ENCODE peak calls at places on chromosome 20, in seven cellular contexts. One of them, this sample, is unnamed.

GRCh38 chr20:21719592-21720214 is 14.2 kb downstream of the PAX1 start:
- DNase-seq in IMR-90: peak
- DNase-seq in H9: no peak
- DNase-seq in mesendoderm: no peak
- DNase-seq in neuronal stem cell: no peak
- DNase-seq in H1: no peak
- DNase-seq in trophoblast cell: peak
- DNase-seq in this sample: peak

GRCh38 chr20:62739581-62740285 is 31.1 kb downstream of the NTSR1 start:
- DNase-seq in IMR-90: no peak
- DNase-seq in H9: no peak
- DNase-seq in mesendoderm: no peak
- DNase-seq in neuronal stem cell: no peak
- DNase-seq in H1: no peak
- DNase-seq in trophoblast cell: no peak
- DNase-seq in this sample: no peak

GRCh38 chr20:32534661-32535240 is 50.4 kb downstream of the NOL4L start:
- DNase-seq in IMR-90: no peak
- DNase-seq in H9: peak
- DNase-seq in mesendoderm: peak
- DNase-seq in neuronal stem cell: no peak
- DNase-seq in H1: no peak
- DNase-seq in trophoblast cell: no peak
- DNase-seq in this sample: no peak

GRCh38 chr20:63328026-63328700 is 33.0 kb downstream of the CHRNA4 start:
- DNase-seq in IMR-90: no peak
- DNase-seq in H9: no peak
- DNase-seq in mesendoderm: no peak
- DNase-seq in neuronal stem cell: no peak
- DNase-seq in H1: no peak
- DNase-seq in trophoblast cell: no peak
- DNase-seq in this sample: no peak

GRCh38 chr20:38890497-38890818 is 35.8 kb upstream of the FAM83D start:
- DNase-seq in IMR-90: no peak
- DNase-seq in H9: no peak
- DNase-seq in mesendoderm: peak
- DNase-seq in neuronal stem cell: no peak
- DNase-seq in H1: no peak
- DNase-seq in trophoblast cell: no peak
- DNase-seq in this sample: no peak

GRCh38 chr20:17498181-17498580 is 33.0 kb downstream of the BFSP1 start:
- DNase-seq in IMR-90: peak
- DNase-seq in H9: no peak
- DNase-seq in mesendoderm: no peak
- DNase-seq in neuronal stem cell: no peak
- DNase-seq in H1: no peak
- DNase-seq in trophoblast cell: no peak
- DNase-seq in this sample: no peak

GRCh38 chr20:25324412-25324811 is 66.2 kb downstream of the ABHD12 start:
- DNase-seq in IMR-90: no peak
- DNase-seq in H9: peak
- DNase-seq in mesendoderm: no peak
- DNase-seq in neuronal stem cell: no peak
- DNase-seq in H1: no peak
- DNase-seq in trophoblast cell: peak
- DNase-seq in this sample: no peak

GRCh38 chr20:25991051-25991755 is 294.6 kb upstream of the ZNF337 start:
- DNase-seq in IMR-90: no peak
- DNase-seq in H9: no peak
- DNase-seq in mesendoderm: no peak
- DNase-seq in neuronal stem cell: no peak
- DNase-seq in H1: no peak
- DNase-seq in trophoblast cell: no peak
- DNase-seq in this sample: no peak

GRCh38 chr20:1800777-1801176 is 94.4 kb upstream of the SIRPA start:
- DNase-seq in IMR-90: peak
- DNase-seq in H9: no peak
- DNase-seq in mesendoderm: no peak
- DNase-seq in neuronal stem cell: no peak
- DNase-seq in H1: no peak
- DNase-seq in trophoblast cell: no peak
- DNase-seq in this sample: peak

GRCh38 chr20:16537025-16537665 is 36.1 kb downstream of the KIF16B start:
- DNase-seq in IMR-90: no peak
- DNase-seq in H9: no peak
- DNase-seq in mesendoderm: no peak
- DNase-seq in neuronal stem cell: no peak
- DNase-seq in H1: no peak
- DNase-seq in trophoblast cell: no peak
- DNase-seq in this sample: no peak

GRCh38 chr20:18139832-18140231 is 2.2 kb downstream of the KAT14 start:
- DNase-seq in IMR-90: no peak
- DNase-seq in H9: no peak
- DNase-seq in mesendoderm: no peak
- DNase-seq in neuronal stem cell: no peak
- DNase-seq in H1: no peak
- DNase-seq in trophoblast cell: no peak
- DNase-seq in this sample: no peak

GRCh38 chr20:16205505-16205904 is 367.7 kb downstream of the KIF16B start:
- DNase-seq in IMR-90: no peak
- DNase-seq in H9: no peak
- DNase-seq in mesendoderm: no peak
- DNase-seq in neuronal stem cell: no peak
- DNase-seq in H1: no peak
- DNase-seq in trophoblast cell: no peak
- DNase-seq in this sample: no peak

GRCh38 chr20:35020108-35021031 is 64.7 kb downstream of the MYH7B start:
- DNase-seq in IMR-90: no peak
- DNase-seq in H9: no peak
- DNase-seq in mesendoderm: no peak
- DNase-seq in neuronal stem cell: no peak
- DNase-seq in H1: no peak
- DNase-seq in trophoblast cell: no peak
- DNase-seq in this sample: no peak

GRCh38 chr20:54108394-54108643 is 37.9 kb upstream of the BCAS1 start:
- DNase-seq in IMR-90: no peak
- DNase-seq in H9: no peak
- DNase-seq in mesendoderm: no peak
- DNase-seq in neuronal stem cell: no peak
- DNase-seq in H1: no peak
- DNase-seq in trophoblast cell: no peak
- DNase-seq in this sample: no peak

GRCh38 chr20:54105653-54106052 is 35.3 kb upstream of the BCAS1 start:
- DNase-seq in IMR-90: no peak
- DNase-seq in H9: no peak
- DNase-seq in mesendoderm: no peak
- DNase-seq in neuronal stem cell: no peak
- DNase-seq in H1: no peak
- DNase-seq in trophoblast cell: no peak
- DNase-seq in this sample: no peak

GRCh38 chr20:54107600-54108393 is 37.4 kb upstream of the BCAS1 start:
- DNase-seq in IMR-90: no peak
- DNase-seq in H9: no peak
- DNase-seq in mesendoderm: peak
- DNase-seq in neuronal stem cell: no peak
- DNase-seq in H1: no peak
- DNase-seq in trophoblast cell: no peak
- DNase-seq in this sample: no peak

GRCh38 chr20:54107181-54107580 is 36.8 kb upstream of the BCAS1 start:
- DNase-seq in IMR-90: no peak
- DNase-seq in H9: no peak
- DNase-seq in mesendoderm: no peak
- DNase-seq in neuronal stem cell: no peak
- DNase-seq in H1: no peak
- DNase-seq in trophoblast cell: no peak
- DNase-seq in this sample: no peak

GRCh38 chr20:54106162-54106561 is 35.8 kb upstream of the BCAS1 start:
- DNase-seq in IMR-90: no peak
- DNase-seq in H9: no peak
- DNase-seq in mesendoderm: no peak
- DNase-seq in neuronal stem cell: no peak
- DNase-seq in H1: no peak
- DNase-seq in trophoblast cell: no peak
- DNase-seq in this sample: no peak
- H3K4ac ChIP-seq in IMR-90: no peak
- H3K4ac ChIP-seq in H9: no peak
- H3K4ac ChIP-seq in mesendoderm: no peak
- H3K4ac ChIP-seq in neuronal stem cell: no peak
- H3K4ac ChIP-seq in H1: no peak
- H3K4ac ChIP-seq in trophoblast cell: no peak
- H3K4ac ChIP-seq in this sample: no peak

GRCh38 chr20:19958243-19958642 is 58.9 kb upstream of the NAA20 start:
- DNase-seq in IMR-90: no peak
- DNase-seq in H9: no peak
- DNase-seq in mesendoderm: no peak
- DNase-seq in neuronal stem cell: no peak
- DNase-seq in H1: no peak
- DNase-seq in trophoblast cell: no peak
- DNase-seq in this sample: no peak
- H3K23ac ChIP-seq in IMR-90: no peak
- H3K23ac ChIP-seq in H9: no peak
- H3K23ac ChIP-seq in mesendoderm: no peak
- H3K23ac ChIP-seq in neuronal stem cell: no peak
- H3K23ac ChIP-seq in H1: no peak
- H3K23ac ChIP-seq in trophoblast cell: no peak
- H3K23ac ChIP-seq in this sample: no peak

DNA sequence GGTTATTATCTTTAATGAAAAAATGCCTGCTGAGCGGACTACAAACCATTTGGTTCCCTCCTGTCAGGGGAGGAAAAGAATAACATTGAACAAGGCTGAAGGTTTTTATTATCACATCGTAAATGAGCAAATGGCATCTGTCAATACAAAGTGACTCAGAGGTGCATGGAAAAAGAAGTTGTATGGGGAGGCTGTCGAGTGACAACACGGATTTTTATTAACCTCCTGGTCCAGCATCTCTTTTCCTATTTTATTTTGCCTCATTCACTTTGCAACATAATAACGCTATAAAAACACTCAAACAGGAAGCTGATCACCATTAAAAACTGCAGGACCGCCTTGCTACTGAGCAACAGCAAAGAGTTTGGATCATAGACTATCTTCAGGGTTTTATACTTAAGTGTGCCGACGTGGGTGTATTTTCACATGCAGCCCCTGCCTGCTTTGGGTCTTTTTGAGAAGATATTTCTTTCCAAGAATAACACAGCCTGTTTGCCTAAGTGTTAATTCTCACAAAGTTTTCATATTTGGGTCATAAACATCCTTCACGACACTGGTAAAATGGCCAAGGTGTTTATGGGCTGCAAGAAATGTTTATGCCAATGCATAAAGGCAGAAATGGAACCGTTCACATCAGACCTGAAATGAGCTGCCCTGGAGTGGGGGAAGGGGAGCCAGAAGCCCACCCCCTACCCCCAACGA is 132.1 kb upstream of the SALL4 start:
- DNase-seq in IMR-90: no peak
- DNase-seq in H9: no peak
- DNase-seq in mesendoderm: peak
- DNase-seq in neuronal stem cell: no peak
- DNase-seq in H1: no peak
- DNase-seq in trophoblast cell: no peak
- DNase-seq in this sample: no peak
- H2AK5ac ChIP-seq in IMR-90: no peak
- H2AK5ac ChIP-seq in H9: no peak
- H2AK5ac ChIP-seq in mesendoderm: no peak
- H2AK5ac ChIP-seq in neuronal stem cell: no peak
- H2AK5ac ChIP-seq in H1: no peak
- H2AK5ac ChIP-seq in trophoblast cell: no peak
- H2AK5ac ChIP-seq in this sample: no peak

DNA sequence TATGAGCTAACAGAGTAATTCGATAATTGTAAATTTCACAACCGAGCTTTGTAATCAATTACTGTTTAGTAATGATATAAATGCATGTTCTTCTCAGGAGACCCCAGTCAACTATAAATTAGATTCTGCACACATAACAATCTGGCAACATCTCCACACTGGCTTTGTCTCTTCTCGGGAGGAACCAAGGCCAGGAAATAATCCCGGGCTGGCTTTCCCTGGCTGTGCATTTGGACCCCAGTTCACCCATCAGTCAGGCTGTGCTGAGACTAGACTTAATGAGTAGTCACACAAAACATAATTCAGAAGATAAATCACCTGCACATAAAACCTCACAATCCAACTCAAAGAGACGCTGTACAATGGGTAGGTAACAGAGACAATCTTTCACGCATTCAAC is 65.4 kb downstream of the PTPRT start:
- DNase-seq in IMR-90: no peak
- DNase-seq in H9: no peak
- DNase-seq in mesendoderm: no peak
- DNase-seq in neuronal stem cell: no peak
- DNase-seq in H1: no peak
- DNase-seq in trophoblast cell: no peak
- DNase-seq in this sample: no peak
- H3K4ac ChIP-seq in IMR-90: no peak
- H3K4ac ChIP-seq in H9: no peak
- H3K4ac ChIP-seq in mesendoderm: no peak
- H3K4ac ChIP-seq in neuronal stem cell: no peak
- H3K4ac ChIP-seq in H1: no peak
- H3K4ac ChIP-seq in trophoblast cell: no peak
- H3K4ac ChIP-seq in this sample: no peak

DNA sequence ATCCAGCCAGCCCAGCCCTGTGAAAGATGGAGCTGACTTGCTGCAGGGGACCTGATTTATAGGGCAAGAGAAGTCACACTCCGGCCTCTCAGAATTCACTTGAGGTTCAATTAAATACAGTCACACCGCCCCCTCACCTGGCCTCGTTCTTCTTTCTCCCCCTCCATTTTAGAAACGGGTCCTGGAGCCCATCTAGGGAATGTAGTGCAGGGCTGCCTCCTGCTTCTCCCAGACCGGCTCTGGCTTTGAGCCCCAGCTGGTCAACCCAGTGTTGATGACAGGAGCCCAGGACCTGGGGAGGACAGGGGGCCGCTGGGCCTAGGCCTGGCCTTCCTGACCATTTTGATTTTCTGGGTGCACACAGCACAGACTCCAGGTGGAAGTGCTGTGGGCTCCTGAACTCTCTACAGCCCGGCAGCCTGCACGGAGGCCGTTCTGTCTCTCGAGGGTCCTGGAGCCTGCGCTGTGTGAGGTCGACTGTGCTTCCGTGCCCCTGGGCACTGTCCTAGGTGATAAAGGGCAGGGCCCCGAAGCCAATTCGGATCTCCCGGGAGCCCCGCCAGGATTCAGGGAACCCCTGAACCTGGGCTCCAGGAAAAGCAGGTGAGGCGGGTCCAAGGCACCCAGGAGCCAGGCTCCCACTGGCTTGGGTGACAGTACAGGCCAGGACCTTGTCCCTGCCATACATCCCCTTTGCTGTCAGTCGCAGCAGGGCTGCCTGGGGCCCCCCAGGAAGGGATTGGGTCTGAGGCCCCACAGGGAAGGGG is 23.3 kb downstream of the NPEPL1 start:
- DNase-seq in IMR-90: no peak
- DNase-seq in H9: peak
- DNase-seq in mesendoderm: no peak
- DNase-seq in neuronal stem cell: no peak
- DNase-seq in H1: no peak
- DNase-seq in trophoblast cell: no peak
- DNase-seq in this sample: no peak
- H3K23ac ChIP-seq in IMR-90: no peak
- H3K23ac ChIP-seq in H9: no peak
- H3K23ac ChIP-seq in mesendoderm: no peak
- H3K23ac ChIP-seq in neuronal stem cell: peak
- H3K23ac ChIP-seq in H1: no peak
- H3K23ac ChIP-seq in trophoblast cell: no peak
- H3K23ac ChIP-seq in this sample: no peak